ENCODE peak calls at places on chromosomes 5 and 9, in eight cellular contexts. M, I, D, Q, G, V, U and Y are unnamed samples.

GRCh38 chr9:124180557-124180956 is 77.2 kb upstream of the NEK6 start:
- DNase-seq in Q (peak; percentile 30), D (peak; percentile 50), I (peak; percentile 10), U (no peak), G (peak; percentile 45), V (peak; percentile 53), M (peak; percentile 63), Y (no peak)

GRCh38 chr5:54062958-54063357 is 247.4 kb downstream of the ARL15 start:
- DNase-seq in G (peak; percentile 78), I (no peak), D (peak; percentile 94), Q (no peak), M (no peak), U (no peak), V (peak; percentile 87), Y (no peak)

GRCh38 chr9:28539432-28539831 is 966.2 kb upstream of the C9orf72 start:
- DNase-seq in U (no peak), D (no peak), G (no peak), M (no peak), V (no peak), I (no peak), Q (no peak), Y (no peak)

GRCh38 chr5:147902606-147903115 is 3.7 kb downstream of the C5orf46 start:
- DNase-seq in G (peak; percentile 3), V (peak; percentile 36), I (no peak), U (no peak), M (no peak), Q (no peak), D (peak; percentile 48), Y (no peak)

GRCh38 chr9:109001275-109001676 is 12.0 kb downstream of the CTNNAL1 start:
- DNase-seq in Q (no peak), V (peak; percentile 64), M (no peak), D (peak; percentile 88), U (no peak), G (peak; percentile 93), I (no peak), Y (no peak)

GRCh38 chr9:134689320-134690181 is 47.9 kb downstream of the COL5A1 start:
- DNase-seq in U (peak; percentile 26), Q (peak; percentile 70), M (peak; percentile 67), I (peak; percentile 31), D (peak; percentile 69), V (peak; percentile 67), G (peak; percentile 49), Y (no peak)

GRCh38 chr9:129783516-129784361 is 19.2 kb upstream of the TOR1B start:
- DNase-seq in Q (peak; percentile 36), I (no peak), D (peak; percentile 86), U (no peak), M (peak; percentile 67), G (peak; percentile 75), V (peak; percentile 87), Y (peak; percentile 89)

GRCh38 chr5:143213231-143213850 is 190.1 kb downstream of the NR3C1 start:
- DNase-seq in U (no peak), D (no peak), M (no peak), Q (no peak), V (peak; percentile 77), I (peak; percentile 46), G (peak; percentile 54), Y (no peak)

GRCh38 chr5:143119301-143119769 is 284.2 kb downstream of the NR3C1 start:
- DNase-seq in D (no peak), G (peak; percentile 35), U (no peak), M (no peak), Q (no peak), I (no peak), V (no peak), Y (no peak)

GRCh38 chr5:177470759-177471536 is 2.5 kb downstream of the DBN1 start:
- DNase-seq in G (no peak), V (peak; percentile 63), Q (no peak), D (peak; percentile 66), I (no peak), U (no peak), M (no peak), Y (no peak)

GRCh38 chr5:170315154-170315553 is 17.6 kb upstream of the LCP2 start:
- DNase-seq in M (no peak), Q (peak; percentile 80), U (no peak), G (no peak), I (no peak), D (peak; percentile 14), V (peak; percentile 25), Y (no peak)

GRCh38 chr9:126126807-126127206 is 199.8 kb upstream of the MVB12B start:
- DNase-seq in M (no peak), G (no peak), Q (no peak), V (no peak), U (no peak), D (no peak), I (no peak), Y (peak; percentile 73)

GRCh38 chr9:35555246-35555701 is 49.8 kb upstream of the TESK1 start:
- DNase-seq in V (no peak), G (no peak), I (no peak), U (no peak), D (no peak), M (no peak), Q (no peak), Y (no peak)

GRCh38 chr5:89900346-89900745 is 509.2 kb downstream of the CETN3 start:
- DNase-seq in I (no peak), Q (no peak), U (no peak), G (no peak), D (no peak), M (no peak), V (no peak), Y (no peak)

GRCh38 chr5:143679777-143680176 is 132.2 kb upstream of the HMHB1 start:
- DNase-seq in U (no peak), Q (no peak), G (peak; percentile 56), M (no peak), V (no peak), D (peak; percentile 66), I (no peak), Y (no peak)

GRCh38 chr9:93064392-93065124 is 6.1 kb downstream of the SUSD3 start:
- DNase-seq in G (no peak), D (no peak), Q (peak; percentile 28), U (peak; percentile 89), M (peak; percentile 72), I (no peak), V (no peak), Y (no peak)

GRCh38 chr5:92923885-92924284 is 657.1 kb downstream of the NR2F1-AS1 start:
- DNase-seq in Q (no peak), U (no peak), G (no peak), I (no peak), V (no peak), M (no peak), D (no peak), Y (no peak)

GRCh38 chr5:149798466-149798865 is 68.4 kb downstream of the PPARGC1B start:
- DNase-seq in U (no peak), D (no peak), Q (no peak), G (no peak), M (no peak), I (no peak), V (no peak), Y (no peak)

GRCh38 chr9:8750639-8751041 is 951.1 kb upstream of the DMAC1 start:
- DNase-seq in D (no peak), I (no peak), V (peak; percentile 45), Q (no peak), M (no peak), G (no peak), U (no peak), Y (no peak)

GRCh38 chr9:93061791-93062299 is 3.3 kb downstream of the SUSD3 start:
- DNase-seq in I (no peak), U (no peak), G (no peak), M (peak; percentile 48), V (no peak), D (no peak), Q (no peak), Y (no peak)

GRCh38 chr9:8863886-8864881 is 1064.6 kb upstream of the DMAC1 start:
- DNase-seq in V (peak; percentile 80), U (no peak), M (no peak), Q (no peak), D (peak; percentile 62), G (no peak), I (no peak), Y (no peak)

GRCh38 chr9:121498487-121499176 is 1.0 kb downstream of the GGTA1 start:
- DNase-seq in V (peak; percentile 58), U (no peak), G (peak; percentile 42), D (peak; percentile 62), Q (no peak), M (peak; percentile 63), I (peak; percentile 8), Y (no peak)
- TF ChIP-seq CTCF in V (peak; percentile 5), U (no peak), G (no peak), D (peak; percentile 5), Q (peak; percentile 19), M (no peak), I (no peak), Y (no peak)

DNA sequence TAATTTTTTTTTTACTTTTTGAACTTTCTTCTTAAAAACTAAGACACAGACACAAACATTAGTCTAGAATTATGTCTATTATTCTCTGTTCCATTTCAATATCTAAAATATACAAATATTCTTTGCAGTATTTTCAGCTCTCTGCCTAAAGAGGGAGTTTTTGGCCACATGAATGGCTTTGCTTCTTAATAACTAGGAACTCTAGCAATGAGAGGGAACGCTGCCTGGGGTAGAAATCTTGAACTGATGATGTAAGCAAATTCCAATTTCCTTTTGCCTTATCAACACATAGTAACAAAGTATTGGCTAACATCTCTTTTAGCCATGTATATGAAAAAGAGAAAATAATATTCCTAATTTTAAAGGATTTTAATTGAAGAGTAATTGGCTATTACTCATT is 51.9 kb downstream of the SLC25A46 start:
- DNase-seq in G (peak; percentile 82), Q (no peak), D (peak; percentile 82), I (peak; percentile 27), U (no peak), M (no peak), V (peak; percentile 91), Y (no peak)
- TF ChIP-seq CTCF in G (peak; percentile 63), Q (peak; percentile 50), D (peak; percentile 48), I (peak; percentile 55), U (no peak), M (peak; percentile 23), V (peak; percentile 63), Y (peak; percentile 50)

GRCh38 chr5:141272906-141273305 is 27.7 kb downstream of the PCDHB15 start:
- DNase-seq in V (no peak), Q (no peak), D (no peak), M (no peak), I (no peak), G (no peak), U (no peak), Y (no peak)
- TF ChIP-seq CTCF in V (no peak), Q (no peak), D (no peak), M (no peak), I (no peak), G (no peak), U (no peak), Y (no peak)

GRCh38 chr9:6667633-6668280 is 22.2 kb upstream of the GLDC start:
- DNase-seq in I (no peak), M (no peak), U (no peak), V (peak; percentile 57), Q (no peak), G (peak; percentile 44), D (peak; percentile 49), Y (no peak)

GRCh38 chr9:6673326-6674025 is 27.9 kb upstream of the GLDC start:
- DNase-seq in I (no peak), M (no peak), U (no peak), V (no peak), D (no peak), G (no peak), Q (no peak), Y (no peak)

GRCh38 chr9:6672118-6672517 is 26.6 kb upstream of the GLDC start:
- DNase-seq in D (no peak), V (no peak), Q (no peak), M (no peak), G (no peak), I (no peak), U (no peak), Y (no peak)

GRCh38 chr9:6669881-6670280 is 24.4 kb upstream of the GLDC start:
- DNase-seq in I (no peak), G (no peak), M (no peak), V (no peak), U (no peak), Q (no peak), D (no peak), Y (no peak)

GRCh38 chr9:6671416-6671815 is 25.9 kb upstream of the GLDC start:
- DNase-seq in M (no peak), Q (no peak), I (no peak), V (no peak), G (no peak), D (no peak), U (no peak), Y (no peak)
- TF ChIP-seq CTCF in M (no peak), Q (no peak), I (no peak), V (no peak), G (no peak), D (no peak), U (no peak), Y (no peak)